ENCODE peak calls at places on chromosomes 16 and 17, in four cellular contexts. One of them, this sample, is unnamed.

GRCh38 chr17:65660947-65661346 is 99.5 kb upstream of the AXIN2 start:
- DNase-seq in GM12865: peak; percentile 19
- DNase-seq in RWPE1: no peak
- DNase-seq in colonic mucosa: no peak
- DNase-seq in this sample: no peak

GRCh38 chr17:48213797-48214196 is 106.2 kb downstream of the SNX11 start:
- DNase-seq in RWPE1: no peak
- DNase-seq in GM12865: no peak
- DNase-seq in colonic mucosa: no peak
- DNase-seq in this sample: no peak

GRCh38 chr17:249236-249993 is 68.0 kb upstream of the DOC2B start:
- DNase-seq in colonic mucosa: no peak
- DNase-seq in GM12865: no peak
- DNase-seq in RWPE1: no peak
- DNase-seq in this sample: no peak

GRCh38 chr16:75256871-75257343 is 5.5 kb upstream of the BCAR1 start:
- DNase-seq in colonic mucosa: no peak
- DNase-seq in RWPE1: no peak
- DNase-seq in GM12865: no peak
- DNase-seq in this sample: no peak

GRCh38 chr17:75625813-75626486 is 7.3 kb upstream of the SMIM5 start:
- DNase-seq in GM12865: peak; percentile 30
- DNase-seq in colonic mucosa: no peak
- DNase-seq in RWPE1: peak; percentile 32
- DNase-seq in this sample: no peak

GRCh38 chr17:66903781-66904180 is 60.7 kb upstream of the CACNG4 start:
- DNase-seq in GM12865: no peak
- DNase-seq in RWPE1: no peak
- DNase-seq in colonic mucosa: no peak
- DNase-seq in this sample: no peak

GRCh38 chr16:29984764-29985147 is 10.7 kb downstream of the HIRIP3 start:
- DNase-seq in RWPE1: no peak
- DNase-seq in GM12865: no peak
- DNase-seq in colonic mucosa: no peak
- DNase-seq in this sample: no peak

GRCh38 chr17:32826076-32826475 is 50.8 kb downstream of the MYO1D start:
- DNase-seq in RWPE1: no peak
- DNase-seq in GM12865: no peak
- DNase-seq in colonic mucosa: no peak
- DNase-seq in this sample: no peak

GRCh38 chr17:74403512-74404137 is 28.3 kb upstream of the GPRC5C start:
- DNase-seq in GM12865: no peak
- DNase-seq in RWPE1: no peak
- DNase-seq in colonic mucosa: no peak
- DNase-seq in this sample: no peak